ENCODE peak calls at places on chromosomes 6 and 20, in five cellular contexts. A, G, Z, X and U are unnamed samples. For H3K4me1 and H3K27me3, the result is how much of the 10 kb centered on the place peaks cover.

GRCh38 chr6:157907651-157908050 is 74.0 kb upstream of the SYNJ2 start:
- DNase-seq in A (no peak), G (no peak), Z (no peak), X (no peak), U (no peak)

GRCh38 chr6:21348462-21349195 is 244.9 kb upstream of the SOX4 start:
- DNase-seq in A (no peak), G (no peak), Z (no peak), X (peak), U (peak)

GRCh38 chr20:36479938-36480337 is 61.4 kb upstream of the MYL9 start:
- DNase-seq in A (no peak), G (no peak), Z (no peak), X (no peak), U (no peak)

GRCh38 chr20:37389241-37389747 is 43.4 kb downstream of the SRC start:
- DNase-seq in A (no peak), G (no peak), Z (no peak), X (peak), U (no peak)

GRCh38 chr20:17227669-17228623 is 1.1 kb downstream of the PCSK2 start:
- DNase-seq in A (no peak), G (no peak), Z (no peak), X (no peak), U (no peak)

GRCh38 chr6:143457563-143458359 is 7.2 kb downstream of the PEX3 start:
- DNase-seq in A (no peak), G (no peak), Z (no peak), X (no peak), U (no peak)

GRCh38 chr6:159833556-159833955 is 33.5 kb downstream of the PNLDC1 start:
- DNase-seq in A (no peak), G (no peak), Z (no peak), X (no peak), U (no peak)

GRCh38 chr6:168126566-168127383 is 47.8 kb upstream of the FRMD1 start:
- DNase-seq in A (no peak), G (no peak), Z (peak), X (no peak), U (no peak)

GRCh38 chr6:132218063-132218696 is 183.1 kb downstream of the MOXD1 start:
- DNase-seq in A (no peak), G (no peak), Z (no peak), X (no peak), U (no peak)

GRCh38 chr6:26389349-26389799 is 6.5 kb downstream of the BTN2A2 start:
- DNase-seq in A (no peak), G (no peak), Z (no peak), X (no peak), U (no peak)

GRCh38 chr6:114449659-114450058 is 106.8 kb upstream of the HS3ST5 start:
- DNase-seq in A (no peak), G (no peak), Z (no peak), X (no peak), U (no peak)

DNA sequence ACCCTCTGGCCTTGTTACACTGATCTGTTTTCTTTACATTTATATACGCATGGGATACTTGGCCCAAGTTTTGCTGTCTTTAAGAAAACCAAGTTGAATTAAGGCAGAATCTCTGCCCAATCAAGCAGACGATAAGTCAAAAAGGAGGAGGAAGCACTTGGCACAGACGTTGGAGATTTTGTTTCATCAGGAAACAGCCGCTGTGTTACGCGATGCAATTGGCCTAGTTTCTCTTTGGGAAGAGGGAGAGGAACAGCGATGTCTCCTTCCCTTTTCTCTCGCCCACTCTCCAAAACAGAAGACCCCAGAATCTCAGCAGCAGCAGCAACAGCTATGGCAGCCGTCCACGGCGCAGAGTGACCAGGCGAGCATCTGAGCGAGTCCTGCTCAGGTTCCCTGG is 20.2 kb upstream of the NAA20 start:
- DNase-seq in A (no peak), G (no peak), Z (no peak), X (no peak), U (no peak)
- H3K27ac ChIP-seq in A (no peak), G (peak), Z (peak), X (no peak), U (peak)

GRCh38 chr6:109291893-109292292 is 90.4 kb downstream of the CD164 start:
- DNase-seq in A (no peak), G (no peak), Z (no peak), X (no peak), U (no peak)
- H3K4me1 ChIP-seq in A (under half), G (under half), Z (under half), X (under half), U (under half)

GRCh38 chr6:75204222-75204958 is 1.5 kb downstream of the COL12A1 start:
- DNase-seq in A (no peak), G (no peak), Z (peak), X (peak), U (peak)

GRCh38 chr6:75201901-75202672 is 3.8 kb downstream of the COL12A1 start:
- DNase-seq in A (no peak), G (no peak), Z (no peak), X (no peak), U (no peak)

GRCh38 chr6:75204959-75205775 is 686 bp downstream of the COL12A1 start:
- DNase-seq in A (no peak), G (no peak), Z (peak), X (peak), U (no peak)

GRCh38 chr6:75202676-75203131 is 3.1 kb downstream of the COL12A1 start:
- DNase-seq in A (no peak), G (no peak), Z (no peak), X (no peak), U (no peak)

DNA sequence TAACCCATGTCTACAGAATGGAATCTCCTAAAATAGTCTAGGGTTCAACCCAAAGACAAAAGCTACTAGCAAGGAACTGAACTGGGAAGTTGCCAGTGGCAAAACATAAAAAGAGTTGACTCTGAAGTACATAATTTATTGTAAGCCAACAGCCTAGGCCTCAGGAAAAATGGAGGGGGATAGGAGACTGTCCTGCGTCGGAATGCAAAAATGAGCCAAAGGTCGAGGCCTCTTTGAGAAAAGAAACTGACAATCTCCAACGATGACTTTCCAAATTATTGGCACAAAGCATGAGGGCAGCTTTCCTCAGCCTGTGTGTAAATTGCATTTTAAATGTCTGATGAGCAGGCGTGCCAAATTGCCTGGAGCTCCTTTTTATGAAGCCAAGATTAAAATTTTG is 2.1 kb downstream of the COL12A1 start:
- DNase-seq in A (no peak), G (no peak), Z (no peak), X (no peak), U (no peak)
- H3K27me3 ChIP-seq in A (under half), G (under half), Z (under half), X (under half), U (under half)

GRCh38 chr6:52360601-52361346 is 1.2 kb upstream of the PAQR8 start:
- DNase-seq in A (no peak), G (no peak), Z (no peak), X (no peak), U (no peak)
- H3K27ac ChIP-seq in A (peak), G (no peak), Z (no peak), X (no peak), U (peak)

GRCh38 chr6:43377710-43378229 is 8.3 kb upstream of the ZNF318 start:
- DNase-seq in A (no peak), G (no peak), Z (no peak), X (no peak), U (no peak)
- H3K4me1 ChIP-seq in A (under half), G (under half), Z (under half), X (under half), U (under half)

GRCh38 chr6:125749112-125749863 is at the start of gene HEY2:
- DNase-seq in A (peak), G (peak), Z (peak), X (peak), U (peak)

GRCh38 chr6:125749864-125750691 is 646 bp downstream of the HEY2 start:
- DNase-seq in A (no peak), G (no peak), Z (no peak), X (peak), U (peak)

GRCh38 chr6:125746731-125747588 is 2.5 kb upstream of the HEY2 start:
- DNase-seq in A (peak), G (peak), Z (peak), X (no peak), U (peak)

GRCh38 chr6:125747589-125748533 is 1.6 kb upstream of the HEY2 start:
- DNase-seq in A (no peak), G (no peak), Z (peak), X (peak), U (peak)

GRCh38 chr6:125748534-125749111 is 809 bp upstream of the HEY2 start:
- DNase-seq in A (no peak), G (no peak), Z (no peak), X (no peak), U (no peak)
- H3K27me3 ChIP-seq in A (under half), G (under half), Z (under half), X (under half), U (under half)

DNA sequence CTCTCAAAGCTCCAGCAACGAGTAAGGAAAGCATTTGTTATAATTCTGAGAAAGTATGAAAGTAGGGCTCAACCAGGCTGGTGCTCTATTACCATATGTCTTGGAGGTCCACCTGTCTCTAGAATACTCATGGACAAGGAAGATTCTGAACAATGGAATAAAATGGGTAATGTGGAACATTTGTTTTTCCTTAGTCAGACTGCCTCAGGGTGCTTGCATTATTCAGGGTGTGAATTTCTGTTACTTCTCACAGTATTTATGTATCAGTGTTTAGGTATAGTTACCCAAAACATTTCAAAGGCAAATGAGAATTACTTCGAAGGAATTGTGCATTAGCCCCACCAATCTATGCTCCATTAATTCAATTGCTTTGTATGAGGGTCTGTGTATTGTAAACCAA is 586.2 kb upstream of the CITED2 start:
- DNase-seq in A (no peak), G (no peak), Z (no peak), X (no peak), U (no peak)
- H3K27ac ChIP-seq in A (no peak), G (no peak), Z (no peak), X (no peak), U (no peak)

DNA sequence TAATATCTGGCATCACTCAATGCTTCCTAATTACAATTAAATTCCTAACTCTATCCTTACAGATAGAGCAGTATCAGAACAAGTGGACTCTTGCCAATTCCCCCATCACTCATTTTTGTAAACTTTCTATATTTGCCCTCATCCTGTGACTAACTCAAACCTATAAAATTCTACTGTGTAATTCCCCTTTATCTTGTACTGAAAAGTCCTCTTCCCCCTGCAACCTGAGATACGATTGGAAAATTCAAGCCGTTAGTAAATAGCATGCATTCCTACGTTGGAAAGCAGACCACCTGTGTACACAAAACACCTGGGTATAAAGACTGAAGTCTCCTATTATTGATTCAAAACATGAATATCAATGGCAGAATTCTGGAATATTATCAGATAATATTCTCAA is 70.4 kb upstream of the KCNQ5 start:
- DNase-seq in A (no peak), G (no peak), Z (no peak), X (no peak), U (no peak)
- H3K4me1 ChIP-seq in A (under half), G (under half), Z (under half), X (under half), U (under half)

GRCh38 chr6:57423468-57423867 is 106.0 kb downstream of the PRIM2 start:
- DNase-seq in A (no peak), G (no peak), Z (no peak), X (no peak), U (no peak)
- H3K27me3 ChIP-seq in A (under half), G (under half), Z (under half), X (under half), U (under half)